ENCODE peak calls at places on chromosomes 5 and 9, in five cellular contexts. A, S, U, D and W are unnamed samples.
A peak's percentile ranks its signal among the peaks of the same experiment; 100 is the strongest.

GRCh38 chr5:99034336-99034735 is 105.5 kb upstream of the CHD1 start:
- DNase-seq in A (no peak), S (peak; percentile 61), U (no peak), D (no peak), W (no peak)

GRCh38 chr5:36875051-36875788 is 1.3 kb upstream of the NIPBL start:
- DNase-seq in A (no peak), S (peak; percentile 63), U (peak; percentile 68), D (peak; percentile 48), W (peak; percentile 56)

GRCh38 chr5:129917224-129917623 is 13.0 kb downstream of the CHSY3 start:
- DNase-seq in A (no peak), S (peak; percentile 3), U (no peak), D (no peak), W (no peak)

GRCh38 chr5:137660349-137660817 is 75.5 kb downstream of the KLHL3 start:
- DNase-seq in A (peak; percentile 11), S (peak; percentile 69), U (peak; percentile 69), D (peak; percentile 59), W (peak; percentile 69)

GRCh38 chr9:75803130-75803529 is 87.3 kb upstream of the PCSK5 start:
- DNase-seq in A (peak; percentile 2), S (peak; percentile 68), U (no peak), D (peak; percentile 11), W (peak; percentile 50)

GRCh38 chr9:96453625-96454024 is 3.7 kb downstream of the HABP4 start:
- DNase-seq in A (no peak), S (peak; percentile 47), U (no peak), D (peak; percentile 53), W (peak; percentile 41)

GRCh38 chr9:124077915-124078572 is 66.5 kb downstream of the LHX2 start:
- DNase-seq in A (peak; percentile 10), S (peak; percentile 20), U (no peak), D (no peak), W (peak; percentile 42)

GRCh38 chr9:131678499-131679111 is 61.3 kb downstream of the RAPGEF1 start:
- DNase-seq in A (peak; percentile 94), S (peak; percentile 98), U (no peak), D (peak; percentile 90), W (peak; percentile 81)

GRCh38 chr5:80177236-80177635 is 78.6 kb downstream of the SERINC5 start:
- DNase-seq in A (no peak), S (no peak), U (no peak), D (no peak), W (no peak)

GRCh38 chr5:159442210-159442850 is 112.0 kb upstream of the IL12B start:
- DNase-seq in A (no peak), S (peak; percentile 22), U (peak; percentile 16), D (peak; percentile 24), W (no peak)

GRCh38 chr9:93288891-93289883 is 105.2 kb downstream of the WNK2 start:
- DNase-seq in A (no peak), S (peak; percentile 50), U (no peak), D (peak; percentile 74), W (no peak)

GRCh38 chr9:133105461-133105770 is 15.6 kb downstream of the RALGDS start:
- DNase-seq in A (no peak), S (no peak), U (no peak), D (no peak), W (no peak)

GRCh38 chr5:34586117-34586885 is 69.8 kb upstream of the RAI14 start:
- DNase-seq in A (peak; percentile 62), S (peak; percentile 95), U (no peak), D (peak; percentile 62), W (no peak)

GRCh38 chr9:121852241-121852640 is 200.8 kb downstream of the DAB2IP start:
- DNase-seq in A (no peak), S (no peak), U (no peak), D (no peak), W (no peak)

GRCh38 chr5:132506094-132506692 is 15.6 kb upstream of the IRF1 start:
- DNase-seq in A (peak; percentile 98), S (peak; percentile 96), U (no peak), D (peak; percentile 86), W (peak; percentile 65)

GRCh38 chr5:143105216-143105905 is 298.1 kb downstream of the NR3C1 start:
- DNase-seq in A (no peak), S (no peak), U (no peak), D (no peak), W (no peak)